ENCODE peak calls at places on chromosomes 4 and X, in eight cellular contexts. One of them, this sample, is unnamed.

GRCh38 chr4:183095199-183095512 is 3.9 kb upstream of the WWC2 start:
- DNase-seq in endodermal cell: no peak
- DNase-seq in AG10803: no peak
- DNase-seq in neural progenitor cell: no peak
- DNase-seq in left lung: no peak
- DNase-seq in adipocyte: no peak
- DNase-seq in colonic mucosa: no peak
- DNase-seq in left ventricle myocardium inferior: no peak
- DNase-seq in this sample: no peak

GRCh38 chr4:23234716-23235115 is 542.0 kb downstream of the GBA3 start:
- DNase-seq in endodermal cell: no peak
- DNase-seq in AG10803: no peak
- DNase-seq in neural progenitor cell: no peak
- DNase-seq in left lung: no peak
- DNase-seq in adipocyte: no peak
- DNase-seq in colonic mucosa: no peak
- DNase-seq in left ventricle myocardium inferior: no peak
- DNase-seq in this sample: no peak

GRCh38 chr4:148006025-148006424 is 274.1 kb downstream of the ARHGAP10 start:
- DNase-seq in endodermal cell: no peak
- DNase-seq in AG10803: no peak
- DNase-seq in neural progenitor cell: no peak
- DNase-seq in left lung: no peak
- DNase-seq in adipocyte: no peak
- DNase-seq in colonic mucosa: no peak
- DNase-seq in left ventricle myocardium inferior: no peak
- DNase-seq in this sample: no peak

GRCh38 chrX:29042341-29042740 is 455.1 kb downstream of the IL1RAPL1 start:
- DNase-seq in endodermal cell: no peak
- DNase-seq in AG10803: no peak
- DNase-seq in neural progenitor cell: no peak
- DNase-seq in left lung: no peak
- DNase-seq in adipocyte: no peak
- DNase-seq in colonic mucosa: no peak
- DNase-seq in left ventricle myocardium inferior: no peak
- DNase-seq in this sample: no peak

GRCh38 chr4:107913283-107913899 is 18.0 kb upstream of the CYP2U1 start:
- DNase-seq in endodermal cell: peak
- DNase-seq in AG10803: peak
- DNase-seq in neural progenitor cell: peak
- DNase-seq in left lung: no peak
- DNase-seq in adipocyte: peak
- DNase-seq in colonic mucosa: peak
- DNase-seq in left ventricle myocardium inferior: no peak
- DNase-seq in this sample: peak

GRCh38 chr4:139301821-139302611 is at the start of gene NDUFC1:
- DNase-seq in endodermal cell: peak
- DNase-seq in AG10803: peak
- DNase-seq in neural progenitor cell: peak
- DNase-seq in left lung: peak
- DNase-seq in adipocyte: peak
- DNase-seq in colonic mucosa: peak
- DNase-seq in left ventricle myocardium inferior: peak
- DNase-seq in this sample: peak

GRCh38 chr4:182306792-182307507 is 63.7 kb downstream of the TENM3 start:
- DNase-seq in endodermal cell: no peak
- DNase-seq in AG10803: peak
- DNase-seq in neural progenitor cell: no peak
- DNase-seq in left lung: no peak
- DNase-seq in adipocyte: peak
- DNase-seq in colonic mucosa: no peak
- DNase-seq in left ventricle myocardium inferior: no peak
- DNase-seq in this sample: peak

GRCh38 chr4:102416765-102417164 is 71.5 kb upstream of the SLC39A8 start:
- DNase-seq in endodermal cell: no peak
- DNase-seq in AG10803: no peak
- DNase-seq in neural progenitor cell: no peak
- DNase-seq in left lung: no peak
- DNase-seq in adipocyte: no peak
- DNase-seq in colonic mucosa: no peak
- DNase-seq in left ventricle myocardium inferior: no peak
- DNase-seq in this sample: no peak

GRCh38 chrX:75301060-75301459 is 27.2 kb downstream of the UPRT start:
- DNase-seq in endodermal cell: no peak
- DNase-seq in AG10803: no peak
- DNase-seq in neural progenitor cell: no peak
- DNase-seq in left lung: no peak
- DNase-seq in adipocyte: peak
- DNase-seq in colonic mucosa: no peak
- DNase-seq in left ventricle myocardium inferior: no peak
- DNase-seq in this sample: peak

GRCh38 chr4:40536032-40536431 is 93.6 kb downstream of the RBM47 start:
- DNase-seq in endodermal cell: no peak
- DNase-seq in AG10803: no peak
- DNase-seq in neural progenitor cell: no peak
- DNase-seq in left lung: no peak
- DNase-seq in adipocyte: no peak
- DNase-seq in colonic mucosa: no peak
- DNase-seq in left ventricle myocardium inferior: no peak
- DNase-seq in this sample: no peak

GRCh38 chr4:126899382-126899801 is 733.4 kb upstream of the INTU start:
- DNase-seq in endodermal cell: no peak
- DNase-seq in AG10803: peak
- DNase-seq in neural progenitor cell: no peak
- DNase-seq in left lung: no peak
- DNase-seq in adipocyte: peak
- DNase-seq in colonic mucosa: no peak
- DNase-seq in left ventricle myocardium inferior: peak
- DNase-seq in this sample: peak

GRCh38 chrX:123859409-123859827 is 435 bp upstream of the XIAP start:
- DNase-seq in endodermal cell: no peak
- DNase-seq in AG10803: no peak
- DNase-seq in neural progenitor cell: no peak
- DNase-seq in left lung: no peak
- DNase-seq in adipocyte: peak
- DNase-seq in colonic mucosa: peak
- DNase-seq in left ventricle myocardium inferior: peak
- DNase-seq in this sample: no peak

GRCh38 chrX:96729053-96729452 is 44.4 kb downstream of the DIAPH2 start:
- DNase-seq in endodermal cell: peak
- DNase-seq in AG10803: no peak
- DNase-seq in neural progenitor cell: no peak
- DNase-seq in left lung: no peak
- DNase-seq in adipocyte: no peak
- DNase-seq in colonic mucosa: no peak
- DNase-seq in left ventricle myocardium inferior: no peak
- DNase-seq in this sample: no peak

GRCh38 chr4:82275431-82276423 is 98.1 kb downstream of the HNRNPD start:
- DNase-seq in endodermal cell: peak
- DNase-seq in AG10803: no peak
- DNase-seq in neural progenitor cell: no peak
- DNase-seq in left lung: no peak
- DNase-seq in adipocyte: no peak
- DNase-seq in colonic mucosa: no peak
- DNase-seq in left ventricle myocardium inferior: no peak
- DNase-seq in this sample: no peak

GRCh38 chr4:109921384-109921808 is 8.7 kb downstream of the EGF start:
- DNase-seq in endodermal cell: peak
- DNase-seq in AG10803: peak
- DNase-seq in neural progenitor cell: peak
- DNase-seq in left lung: no peak
- DNase-seq in adipocyte: peak
- DNase-seq in colonic mucosa: no peak
- DNase-seq in left ventricle myocardium inferior: no peak
- DNase-seq in this sample: peak

GRCh38 chr4:52864816-52865215 is 2.7 kb downstream of the RASL11B start:
- DNase-seq in endodermal cell: no peak
- DNase-seq in AG10803: peak
- DNase-seq in neural progenitor cell: no peak
- DNase-seq in left lung: no peak
- DNase-seq in adipocyte: peak
- DNase-seq in colonic mucosa: no peak
- DNase-seq in left ventricle myocardium inferior: no peak
- DNase-seq in this sample: peak

GRCh38 chr4:102061133-102061532 is 270.6 kb downstream of the BANK1 start:
- DNase-seq in endodermal cell: no peak
- DNase-seq in AG10803: no peak
- DNase-seq in neural progenitor cell: no peak
- DNase-seq in left lung: no peak
- DNase-seq in adipocyte: no peak
- DNase-seq in colonic mucosa: no peak
- DNase-seq in left ventricle myocardium inferior: no peak
- DNase-seq in this sample: no peak

GRCh38 chrX:39772057-39772832 is 325.5 kb downstream of the BCOR start:
- DNase-seq in endodermal cell: peak
- DNase-seq in AG10803: no peak
- DNase-seq in neural progenitor cell: no peak
- DNase-seq in left lung: no peak
- DNase-seq in adipocyte: no peak
- DNase-seq in colonic mucosa: no peak
- DNase-seq in left ventricle myocardium inferior: no peak
- DNase-seq in this sample: peak

GRCh38 chr4:165464338-165464737 is 85.5 kb downstream of the CPE start:
- DNase-seq in endodermal cell: no peak
- DNase-seq in AG10803: no peak
- DNase-seq in neural progenitor cell: no peak
- DNase-seq in left lung: no peak
- DNase-seq in adipocyte: no peak
- DNase-seq in colonic mucosa: no peak
- DNase-seq in left ventricle myocardium inferior: no peak
- DNase-seq in this sample: no peak

GRCh38 chr4:122117743-122118142 is 34.4 kb upstream of the BLTP1 start:
- DNase-seq in endodermal cell: no peak
- DNase-seq in AG10803: peak
- DNase-seq in neural progenitor cell: no peak
- DNase-seq in left lung: no peak
- DNase-seq in adipocyte: peak
- DNase-seq in colonic mucosa: no peak
- DNase-seq in left ventricle myocardium inferior: no peak
- DNase-seq in this sample: peak

GRCh38 chrX:47101206-47101605 is 23.0 kb downstream of the RGN start:
- DNase-seq in endodermal cell: no peak
- DNase-seq in AG10803: no peak
- DNase-seq in neural progenitor cell: no peak
- DNase-seq in left lung: no peak
- DNase-seq in adipocyte: no peak
- DNase-seq in colonic mucosa: no peak
- DNase-seq in left ventricle myocardium inferior: no peak
- DNase-seq in this sample: no peak

GRCh38 chrX:13029831-13030771 is 14.3 kb downstream of the FAM9C start:
- DNase-seq in endodermal cell: peak
- DNase-seq in AG10803: no peak
- DNase-seq in neural progenitor cell: peak
- DNase-seq in left lung: no peak
- DNase-seq in adipocyte: no peak
- DNase-seq in colonic mucosa: peak
- DNase-seq in left ventricle myocardium inferior: no peak
- DNase-seq in this sample: no peak

GRCh38 chrX:13026877-13027652 is 17.4 kb downstream of the FAM9C start:
- DNase-seq in endodermal cell: no peak
- DNase-seq in AG10803: no peak
- DNase-seq in neural progenitor cell: no peak
- DNase-seq in left lung: no peak
- DNase-seq in adipocyte: no peak
- DNase-seq in colonic mucosa: no peak
- DNase-seq in left ventricle myocardium inferior: no peak
- DNase-seq in this sample: no peak

GRCh38 chrX:13028871-13029336 is 15.5 kb downstream of the FAM9C start:
- DNase-seq in endodermal cell: peak
- DNase-seq in AG10803: no peak
- DNase-seq in neural progenitor cell: no peak
- DNase-seq in left lung: no peak
- DNase-seq in adipocyte: no peak
- DNase-seq in colonic mucosa: no peak
- DNase-seq in left ventricle myocardium inferior: no peak
- DNase-seq in this sample: no peak

GRCh38 chrX:13033193-13033592 is 11.2 kb downstream of the FAM9C start:
- DNase-seq in endodermal cell: no peak
- DNase-seq in AG10803: no peak
- DNase-seq in neural progenitor cell: no peak
- DNase-seq in left lung: no peak
- DNase-seq in adipocyte: no peak
- DNase-seq in colonic mucosa: no peak
- DNase-seq in left ventricle myocardium inferior: no peak
- DNase-seq in this sample: no peak

DNA sequence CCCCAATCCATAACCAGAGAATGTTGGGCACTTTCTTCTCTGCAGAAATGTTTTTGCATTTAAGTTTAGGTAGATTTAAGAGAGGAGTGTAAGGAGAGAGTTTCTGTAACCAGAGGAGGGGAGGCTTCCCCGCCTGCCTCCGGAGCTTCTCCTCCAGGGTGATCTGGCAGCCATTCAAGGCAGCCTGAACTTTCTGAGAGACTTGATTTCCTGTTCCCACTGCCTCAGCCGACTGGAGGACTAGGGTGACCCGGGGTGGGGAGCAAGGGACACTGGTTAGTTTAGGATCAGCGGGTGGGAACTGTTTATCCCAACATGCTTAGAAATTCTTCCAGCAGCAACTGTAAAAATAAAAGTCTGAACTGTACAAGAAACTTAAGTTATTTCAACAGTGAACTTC is 15.1 kb downstream of the FAM9C start:
- DNase-seq in endodermal cell: peak
- DNase-seq in AG10803: no peak
- DNase-seq in neural progenitor cell: no peak
- DNase-seq in left lung: no peak
- DNase-seq in adipocyte: peak
- DNase-seq in colonic mucosa: peak
- DNase-seq in left ventricle myocardium inferior: peak
- DNase-seq in this sample: peak
- H3K4me3 ChIP-seq in endodermal cell: peak
- H3K4me3 ChIP-seq in AG10803: no peak
- H3K4me3 ChIP-seq in neural progenitor cell: peak
- H3K4me3 ChIP-seq in left lung: no peak
- H3K4me3 ChIP-seq in adipocyte: peak
- H3K4me3 ChIP-seq in colonic mucosa: no peak
- H3K4me3 ChIP-seq in left ventricle myocardium inferior: no peak
- H3K4me3 ChIP-seq in this sample: no peak

GRCh38 chr4:56425518-56425917 is 9.9 kb downstream of the PPAT start:
- DNase-seq in endodermal cell: peak
- DNase-seq in AG10803: no peak
- DNase-seq in neural progenitor cell: no peak
- DNase-seq in left lung: no peak
- DNase-seq in adipocyte: no peak
- DNase-seq in colonic mucosa: no peak
- DNase-seq in left ventricle myocardium inferior: no peak
- DNase-seq in this sample: no peak
- H3K4me3 ChIP-seq in endodermal cell: no peak
- H3K4me3 ChIP-seq in AG10803: no peak
- H3K4me3 ChIP-seq in neural progenitor cell: no peak
- H3K4me3 ChIP-seq in left lung: no peak
- H3K4me3 ChIP-seq in adipocyte: no peak
- H3K4me3 ChIP-seq in colonic mucosa: no peak
- H3K4me3 ChIP-seq in left ventricle myocardium inferior: no peak
- H3K4me3 ChIP-seq in this sample: no peak

GRCh38 chr4:69759189-69759604 is 1.2 kb downstream of the SULT1B1 start:
- DNase-seq in endodermal cell: no peak
- DNase-seq in AG10803: no peak
- DNase-seq in neural progenitor cell: no peak
- DNase-seq in left lung: no peak
- DNase-seq in adipocyte: no peak
- DNase-seq in colonic mucosa: peak
- DNase-seq in left ventricle myocardium inferior: no peak
- DNase-seq in this sample: no peak
- H3K4me3 ChIP-seq in endodermal cell: no peak
- H3K4me3 ChIP-seq in AG10803: no peak
- H3K4me3 ChIP-seq in neural progenitor cell: no peak
- H3K4me3 ChIP-seq in left lung: peak
- H3K4me3 ChIP-seq in adipocyte: no peak
- H3K4me3 ChIP-seq in colonic mucosa: peak
- H3K4me3 ChIP-seq in left ventricle myocardium inferior: no peak
- H3K4me3 ChIP-seq in this sample: no peak

GRCh38 chr4:36494766-36495165 is 213.3 kb downstream of the DTHD1 start:
- DNase-seq in endodermal cell: no peak
- DNase-seq in AG10803: no peak
- DNase-seq in neural progenitor cell: no peak
- DNase-seq in left lung: no peak
- DNase-seq in adipocyte: no peak
- DNase-seq in colonic mucosa: no peak
- DNase-seq in left ventricle myocardium inferior: no peak
- DNase-seq in this sample: no peak
- H3K4me3 ChIP-seq in endodermal cell: no peak
- H3K4me3 ChIP-seq in AG10803: no peak
- H3K4me3 ChIP-seq in neural progenitor cell: no peak
- H3K4me3 ChIP-seq in left lung: no peak
- H3K4me3 ChIP-seq in adipocyte: no peak
- H3K4me3 ChIP-seq in colonic mucosa: no peak
- H3K4me3 ChIP-seq in left ventricle myocardium inferior: no peak
- H3K4me3 ChIP-seq in this sample: no peak

This sample was measured in fibroblast of villous mesenchyme.